ENCODE peak calls at places on chromosome 21, in eight cellular contexts. U is HTR-8/SVneo, P is GM20000, Q is RWPE1, N is dermis blood vessel endothelial cell, W is MM.1S, J is ELF-1, O is T1000. I is an unnamed sample.

GRCh38 chr21:44925027-44925755 is 4.5 kb upstream of the ITGB2 start:
- DNase-seq in U (no peak), P (no peak), Q (no peak), N (no peak), W (no peak), J (no peak), O (no peak), I (no peak)

GRCh38 chr21:45177039-45177438 is 102.7 kb downstream of the ADARB1 start:
- DNase-seq in U (no peak), P (no peak), Q (no peak), N (no peak), W (no peak), J (no peak), O (no peak), I (no peak)

GRCh38 chr21:29730281-29730680 is 209.5 kb downstream of the GRIK1 start:
- DNase-seq in U (no peak), P (no peak), Q (no peak), N (no peak), W (no peak), J (no peak), O (no peak), I (no peak)

GRCh38 chr21:33025106-33025470 is 647 bp upstream of the OLIG2 start:
- DNase-seq in U (no peak), P (no peak), Q (no peak), N (no peak), W (no peak), J (peak), O (no peak), I (no peak)

GRCh38 chr21:41170442-41170841 is 2.5 kb downstream of the BACE2 start:
- DNase-seq in U (peak), P (peak), Q (peak), N (peak), W (peak), J (no peak), O (no peak), I (no peak)

GRCh38 chr21:38159355-38159754 is 97.4 kb upstream of the KCNJ15 start:
- DNase-seq in U (peak), P (peak), Q (peak), N (peak), W (peak), J (peak), O (peak), I (peak)

GRCh38 chr21:22657786-22658185 is 1659.6 kb downstream of the NCAM2 start:
- DNase-seq in U (no peak), P (no peak), Q (no peak), N (no peak), W (no peak), J (no peak), O (no peak), I (no peak)

GRCh38 chr21:46667191-46667734 is 31.8 kb downstream of the PRMT2 start:
- DNase-seq in U (peak), P (peak), Q (peak), N (peak), W (no peak), J (peak), O (no peak), I (no peak)

GRCh38 chr21:31173881-31174555 is 135.7 kb upstream of the KRTAP19-8 start:
- DNase-seq in U (no peak), P (no peak), Q (no peak), N (peak), W (no peak), J (peak), O (no peak), I (no peak)

I was measured in ovary.